ENCODE peak calls at places on chromosome 14, in ten cellular contexts. F is cardiac fibroblast, T is WTC11, P is adrenal gland, U is AG10803, M is astrocyte of the cerebellum, A is fibroblast of lung, L is BJ, R is fibroblast of pulmonary artery, Q is ascending aorta. Y is an unnamed sample.

GRCh38 chr14:66468778-66469367 is 17.3 kb upstream of the CCDC196 start:
- DNase-seq in F (no peak), T (no peak), P (no peak), U (no peak), M (no peak), A (no peak), L (no peak), R (no peak), Q (no peak), Y (no peak)

GRCh38 chr14:66247662-66248061 is 238.5 kb upstream of the CCDC196 start:
- DNase-seq in F (no peak), T (no peak), P (no peak), U (no peak), M (no peak), A (no peak), L (no peak), R (no peak), Q (no peak), Y (no peak)

GRCh38 chr14:92673601-92674000 is 74.8 kb downstream of the LGMN start:
- DNase-seq in F (no peak), T (no peak), P (no peak), U (no peak), M (no peak), A (no peak), L (no peak), R (no peak), Q (no peak), Y (no peak)

GRCh38 chr14:63523735-63524408 is 19.3 kb downstream of the PPP2R5E start:
- DNase-seq in F (no peak), T (no peak), P (no peak), U (no peak), M (no peak), A (no peak), L (no peak), R (no peak), Q (no peak), Y (no peak)

GRCh38 chr14:71583246-71583645 is 349.0 kb upstream of the RGS6 start:
- DNase-seq in F (no peak), T (no peak), P (no peak), U (no peak), M (no peak), A (no peak), L (no peak), R (no peak), Q (no peak), Y (peak; percentile 28)

GRCh38 chr14:99838555-99839193 is 45.5 kb downstream of the EML1 start:
- DNase-seq in F (peak; percentile 36), T (peak; percentile 58), P (no peak), U (peak; percentile 79), M (peak; percentile 72), A (peak; percentile 13), L (no peak), R (peak; percentile 39), Q (no peak), Y (peak; percentile 11)

GRCh38 chr14:96754162-96754844 is 42.9 kb upstream of the VRK1 start:
- DNase-seq in F (no peak), T (no peak), P (no peak), U (peak; percentile 4), M (no peak), A (no peak), L (no peak), R (no peak), Q (no peak), Y (no peak)

GRCh38 chr14:71071042-71071441 is 163.8 kb downstream of the PCNX1 start:
- DNase-seq in F (no peak), T (no peak), P (no peak), U (no peak), M (no peak), A (no peak), L (no peak), R (no peak), Q (no peak), Y (no peak)

GRCh38 chr14:42911642-42912041 is 1305.0 kb downstream of the LRFN5 start:
- DNase-seq in F (peak; percentile 1), T (no peak), P (no peak), U (no peak), M (no peak), A (peak; percentile 57), L (no peak), R (peak; percentile 31), Q (no peak), Y (no peak)

GRCh38 chr14:98909251-98909944 is 362.6 kb downstream of the BCL11B start:
- DNase-seq in F (peak; percentile 5), T (no peak), P (no peak), U (peak; percentile 3), M (peak; percentile 66), A (peak; percentile 19), L (no peak), R (no peak), Q (no peak), Y (peak; percentile 33)

GRCh38 chr14:50198503-50198902 is 32.9 kb downstream of the SOS2 start:
- DNase-seq in F (no peak), T (no peak), P (no peak), U (no peak), M (no peak), A (no peak), L (no peak), R (no peak), Q (no peak), Y (no peak)

GRCh38 chr14:91888641-91889476 is 21.5 kb upstream of the TC2N start:
- DNase-seq in F (no peak), T (no peak), P (no peak), U (no peak), M (no peak), A (no peak), L (no peak), R (no peak), Q (no peak), Y (no peak)

GRCh38 chr14:100341301-100342031 is 18.3 kb downstream of the SLC25A47 start:
- DNase-seq in F (peak; percentile 75), T (no peak), P (peak; percentile 72), U (peak; percentile 59), M (peak; percentile 42), A (peak; percentile 66), L (peak; percentile 40), R (peak; percentile 90), Q (peak; percentile 81), Y (peak; percentile 41)

GRCh38 chr14:104800600-104801283 is at the start of gene ZBTB42:
- DNase-seq in F (peak; percentile 48), T (peak; percentile 58), P (peak; percentile 69), U (peak; percentile 41), M (no peak), A (peak; percentile 39), L (no peak), R (peak; percentile 48), Q (peak; percentile 87), Y (peak; percentile 8)

GRCh38 chr14:96130854-96131253 is 73.8 kb upstream of the BDKRB2 start:
- DNase-seq in F (peak; percentile 51), T (no peak), P (no peak), U (peak; percentile 49), M (no peak), A (peak; percentile 46), L (no peak), R (peak; percentile 21), Q (no peak), Y (peak; percentile 31)

GRCh38 chr14:75649337-75649736 is 11.3 kb downstream of the ERG28 start:
- DNase-seq in F (no peak), T (no peak), P (no peak), U (no peak), M (no peak), A (no peak), L (no peak), R (no peak), Q (no peak), Y (no peak)

GRCh38 chr14:21807975-21808374 is 134.4 kb upstream of the OR4E1 start:
- DNase-seq in F (no peak), T (peak; percentile 24), P (no peak), U (no peak), M (no peak), A (no peak), L (no peak), R (no peak), Q (no peak), Y (no peak)

DNA sequence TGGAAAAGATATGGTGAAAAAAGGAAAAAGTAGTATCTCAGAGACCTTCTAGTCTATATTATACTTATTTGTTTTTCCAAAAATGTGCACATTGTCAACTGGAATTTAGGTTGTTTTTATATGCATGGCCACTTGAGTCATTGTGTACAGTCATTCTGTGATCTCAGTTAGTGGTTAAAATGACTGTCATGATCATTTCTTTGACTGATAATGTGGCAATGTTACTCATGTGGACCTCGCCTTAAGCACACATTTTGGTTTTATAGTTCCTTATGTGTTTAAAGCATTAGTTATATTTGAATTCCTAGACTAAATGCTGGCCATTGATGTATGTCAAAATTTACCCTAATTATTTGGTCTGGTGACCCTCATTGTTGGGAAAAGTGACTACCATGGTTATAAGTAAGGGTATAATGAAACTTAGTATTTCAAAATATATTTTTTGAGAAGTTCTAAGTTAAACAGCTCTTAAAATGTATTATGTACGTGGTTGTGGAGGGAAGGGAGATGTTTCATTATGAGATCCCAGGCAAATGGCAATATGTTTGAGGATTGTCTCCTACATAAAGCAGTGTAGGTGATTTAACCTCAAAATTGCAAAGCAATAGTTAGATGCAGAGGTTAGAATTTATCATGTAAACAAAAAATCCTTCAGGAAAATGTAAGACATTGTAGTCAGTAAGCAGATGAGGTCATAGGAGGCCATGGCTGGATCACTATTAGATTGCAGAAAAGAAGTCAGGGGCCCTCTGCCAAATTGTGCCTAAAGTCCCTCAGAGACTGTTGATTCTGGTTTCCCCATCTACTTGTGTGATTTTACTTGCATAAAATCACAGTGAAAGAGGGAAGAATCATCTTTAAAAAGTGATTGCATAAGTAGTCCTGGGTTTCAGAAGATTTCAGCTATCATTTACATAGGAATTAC is 17.5 kb downstream of the PNMA1 start:
- DNase-seq in F (peak; percentile 37), T (no peak), P (no peak), U (peak; percentile 46), M (no peak), A (peak; percentile 51), L (peak; percentile 52), R (peak; percentile 42), Q (no peak), Y (peak; percentile 84)
- TF ChIP-seq CTCF in F (no peak), T (no peak), P (no peak), U (no peak), M (no peak), A (no peak), L (no peak), R (no peak), Q (no peak), Y (no peak)

GRCh38 chr14:34212172-34212571 is 249.9 kb downstream of the SPTSSA start:
- DNase-seq in F (no peak), T (no peak), P (no peak), U (no peak), M (no peak), A (no peak), L (no peak), R (no peak), Q (no peak), Y (no peak)
- TF ChIP-seq CTCF in F (no peak), T (no peak), P (no peak), U (no peak), M (no peak), A (no peak), L (no peak), R (no peak), Q (no peak), Y (no peak)

GRCh38 chr14:34072921-34073320 is 122.0 kb upstream of the EGLN3 start:
- DNase-seq in F (no peak), T (no peak), P (no peak), U (no peak), M (no peak), A (no peak), L (no peak), R (no peak), Q (no peak), Y (no peak)
- TF ChIP-seq CTCF in F (no peak), T (no peak), P (no peak), U (no peak), M (no peak), A (no peak), L (no peak), R (no peak), Q (no peak), Y (no peak)

GRCh38 chr14:20247651-20248246 is 8.7 kb downstream of the OR11H4 start:
- DNase-seq in F (no peak), T (no peak), P (no peak), U (no peak), M (no peak), A (no peak), L (no peak), R (no peak), Q (no peak), Y (no peak)
- TF ChIP-seq CTCF in F (no peak), T (no peak), P (no peak), U (no peak), M (no peak), A (no peak), L (no peak), R (no peak), Q (no peak), Y (no peak)

Y was measured in HFFc6.